ENCODE peak calls at places on chromosomes 11 and 22, in eight cellular contexts. E is A549, P is prostate gland, H is fibroblast of lung, T is hepatocyte, Z is MCF 10A, A is tibial nerve, U is WTC11. F is an unnamed sample.

GRCh38 chr22:20446383-20446970 is 8.9 kb upstream of the SCARF2 start:
- DNase-seq in T (no peak), Z (no peak), E (no peak), U (no peak), A (no peak), H (no peak), P (no peak), F (no peak)

GRCh38 chr11:70381872-70382842 is 16.2 kb upstream of the CTTN start:
- DNase-seq in U (no peak), E (peak; percentile 54), H (peak; percentile 87), T (no peak), Z (no peak), P (no peak), A (no peak), F (no peak)

GRCh38 chr22:45889093-45889538 is 87.8 kb downstream of the WNT7B start:
- DNase-seq in A (no peak), T (no peak), P (no peak), H (no peak), E (no peak), Z (no peak), U (no peak), F (no peak)

GRCh38 chr11:86592047-86592564 is 80.3 kb downstream of the ME3 start:
- DNase-seq in T (no peak), U (no peak), A (no peak), E (no peak), H (peak; percentile 84), P (no peak), Z (no peak), F (no peak)

GRCh38 chr22:30887418-30887817 is 81.2 kb downstream of the MORC2 start:
- DNase-seq in A (no peak), E (no peak), P (no peak), Z (no peak), T (no peak), H (no peak), U (no peak), F (no peak)

GRCh38 chr22:47059076-47059475 is 296.6 kb downstream of the TBC1D22A start:
- DNase-seq in A (no peak), Z (no peak), U (no peak), T (no peak), E (no peak), P (no peak), H (no peak), F (no peak)

GRCh38 chr11:75562836-75563484 is 907 bp downstream of the SERPINH1 start:
- DNase-seq in T (peak; percentile 80), Z (peak; percentile 43), P (peak; percentile 12), A (no peak), H (peak; percentile 76), U (peak; percentile 83), E (peak; percentile 40), F (peak; percentile 64)

GRCh38 chr11:64522843-64523242 is 68.2 kb upstream of the SLC22A12 start:
- DNase-seq in P (no peak), H (no peak), A (no peak), Z (no peak), T (no peak), U (no peak), E (no peak), F (no peak)

GRCh38 chr11:47348859-47349258 is 3.6 kb downstream of the MYBPC3 start:
- DNase-seq in E (peak; percentile 63), H (no peak), U (peak; percentile 36), Z (peak; percentile 47), T (no peak), A (no peak), P (no peak), F (peak; percentile 39)

GRCh38 chr11:97361812-97362378 is 972.1 kb downstream of the JRKL start:
- DNase-seq in H (peak; percentile 55), A (no peak), P (no peak), E (no peak), U (no peak), T (peak; percentile 4), Z (peak; percentile 74), F (no peak)

GRCh38 chr11:61621917-61622585 is 41.2 kb upstream of the SYT7 start:
- DNase-seq in U (peak; percentile 51), H (no peak), E (no peak), T (no peak), P (no peak), A (no peak), Z (no peak), F (no peak)

GRCh38 chr22:28925916-28926315 is 42.5 kb downstream of the ZNRF3 start:
- DNase-seq in E (no peak), P (no peak), H (no peak), U (peak; percentile 27), Z (no peak), T (no peak), A (no peak), F (no peak)

GRCh38 chr11:116192509-116193206 is 580.1 kb downstream of the BUD13 start:
- DNase-seq in E (no peak), A (no peak), H (peak; percentile 8), U (no peak), Z (no peak), T (no peak), P (peak; percentile 17), F (no peak)

GRCh38 chr11:116190861-116191260 is 581.9 kb downstream of the BUD13 start:
- DNase-seq in E (no peak), T (no peak), Z (no peak), A (no peak), P (no peak), H (no peak), U (no peak), F (no peak)

GRCh38 chr11:116194156-116194904 is 578.5 kb downstream of the BUD13 start:
- DNase-seq in P (peak; percentile 9), T (no peak), U (no peak), Z (no peak), E (no peak), A (no peak), H (no peak), F (no peak)

GRCh38 chr11:116190206-116190605 is 582.6 kb downstream of the BUD13 start:
- DNase-seq in T (no peak), Z (no peak), U (no peak), P (no peak), H (no peak), E (no peak), A (no peak), F (no peak)

GRCh38 chr11:116193321-116194114 is 579.3 kb downstream of the BUD13 start:
- DNase-seq in H (peak; percentile 88), Z (no peak), U (peak; percentile 74), P (peak; percentile 89), E (peak; percentile 2), A (no peak), T (peak; percentile 74), F (peak; percentile 45)
- TF ChIP-seq CTCF in H (no peak), Z (no peak), U (no peak), P (no peak), E (no peak), A (peak; percentile 11), T (no peak), F (peak; percentile 58)

GRCh38 chr22:23682827-23683355 is 7.9 kb upstream of the RGL4 start:
- DNase-seq in A (no peak), P (no peak), U (no peak), H (no peak), E (no peak), T (no peak), Z (no peak), F (no peak)

GRCh38 chr22:23683545-23683944 is 7.3 kb upstream of the RGL4 start:
- DNase-seq in E (no peak), Z (no peak), P (no peak), U (no peak), A (no peak), H (no peak), T (no peak), F (no peak)

GRCh38 chr22:23684051-23684450 is 6.8 kb upstream of the RGL4 start:
- DNase-seq in E (no peak), Z (no peak), A (no peak), P (no peak), H (no peak), U (no peak), T (no peak), F (no peak)

GRCh38 chr22:23682082-23682481 is 8.7 kb upstream of the RGL4 start:
- DNase-seq in U (no peak), H (no peak), Z (no peak), E (no peak), T (no peak), A (no peak), P (no peak), F (no peak)

GRCh38 chr22:23681026-23681809 is 9.6 kb upstream of the RGL4 start:
- DNase-seq in P (no peak), H (no peak), A (no peak), E (no peak), T (no peak), U (no peak), Z (no peak), F (no peak)
- TF ChIP-seq CTCF in P (no peak), H (no peak), A (no peak), E (no peak), T (no peak), U (no peak), Z (no peak), F (no peak)

GRCh38 chr11:122910775-122911174 is 28.2 kb downstream of the JHY start:
- DNase-seq in Z (peak; percentile 31), P (no peak), E (peak; percentile 29), T (peak; percentile 29), A (no peak), H (peak; percentile 29), U (no peak), F (no peak)
- TF ChIP-seq CTCF in Z (peak; percentile 41), P (no peak), E (peak; percentile 36), T (peak; percentile 49), A (no peak), H (peak; percentile 31), U (no peak), F (peak; percentile 57)

GRCh38 chr11:91373497-91373896 is 851.1 kb upstream of the FAT3 start:
- DNase-seq in U (peak; percentile 9), H (no peak), P (no peak), Z (peak; percentile 11), A (no peak), T (no peak), E (peak; percentile 33), F (no peak)
- TF ChIP-seq CTCF in U (no peak), H (no peak), P (no peak), Z (no peak), A (no peak), T (peak; percentile 4), E (no peak), F (no peak)

DNA sequence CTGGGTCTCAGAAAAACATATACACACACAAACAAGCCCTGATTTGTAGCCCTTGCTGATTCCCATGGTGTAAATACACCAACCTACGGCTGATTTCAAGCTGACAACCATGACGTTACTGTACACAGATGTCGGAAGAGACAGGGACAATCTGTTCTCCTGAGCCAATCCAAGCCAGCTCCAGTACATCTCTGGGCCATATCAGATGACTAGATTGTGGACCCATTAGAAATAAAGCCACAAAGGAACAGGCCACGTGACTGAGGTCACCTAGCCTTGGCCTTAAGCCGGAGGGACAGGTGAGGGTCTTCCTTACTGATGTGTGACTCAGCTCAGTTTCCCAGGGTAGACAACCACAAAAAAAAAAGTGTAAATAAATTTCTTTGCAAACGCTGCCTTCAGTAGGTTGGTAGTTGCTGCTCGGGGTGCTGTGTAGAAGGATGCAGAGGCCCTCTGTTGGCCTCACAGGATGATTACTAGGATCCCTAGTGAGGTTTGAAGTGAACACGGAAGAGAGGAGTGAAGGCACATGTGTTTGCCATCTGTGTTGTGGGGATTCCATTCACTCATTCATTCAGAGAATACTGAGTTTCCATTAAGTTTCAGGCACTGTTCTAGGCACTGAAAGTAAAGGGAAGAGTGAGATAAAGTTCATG is 99.0 kb upstream of the LARGE1 start:
- DNase-seq in Z (no peak), A (no peak), E (no peak), T (no peak), H (no peak), U (no peak), P (no peak), F (no peak)
- TF ChIP-seq CTCF in Z (no peak), A (no peak), E (no peak), T (no peak), H (no peak), U (no peak), P (no peak), F (no peak)

F was measured in neural crest cell.